ENCODE peak calls at places on chromosomes 7 and 10, in four cellular contexts. E, Q, Y and F are unnamed samples.

GRCh38 chr7:1103009-1103788 is 15.3 kb downstream of the GPER1 start:
- DNase-seq in E (no peak), Q (no peak), Y (no peak), F (peak)

GRCh38 chr10:1378473-1378872 is 322.3 kb downstream of the WDR37 start:
- DNase-seq in Y (no peak), Q (no peak), E (no peak), F (no peak)

GRCh38 chr7:131633342-131633843 is 77.0 kb upstream of the PODXL start:
- DNase-seq in Q (peak), E (peak), Y (no peak), F (no peak)

GRCh38 chr7:90706067-90706716 is 110.1 kb downstream of the CDK14 start:
- DNase-seq in E (no peak), Y (no peak), Q (no peak), F (no peak)

GRCh38 chr10:89653410-89653828 is 8.4 kb upstream of the PANK1 start:
- DNase-seq in E (peak), Y (no peak), Q (no peak), F (peak)

GRCh38 chr10:84138478-84139125 is 707 bp upstream of the GHITM start:
- DNase-seq in Q (peak), Y (peak), E (no peak), F (peak)

GRCh38 chr10:73517166-73517888 is 21.5 kb upstream of the PPP3CB start:
- DNase-seq in E (no peak), Y (no peak), Q (no peak), F (no peak)

GRCh38 chr7:101362334-101363195 is at the start of gene COL26A1:
- DNase-seq in Y (peak), Q (no peak), E (peak), F (peak)

GRCh38 chr10:4980793-4981192 is 17.6 kb downstream of the AKR1C1 start:
- DNase-seq in Y (no peak), E (no peak), Q (no peak), F (no peak)

GRCh38 chr10:4983615-4984216 is 19.9 kb downstream of the AKR1C2 start:
- DNase-seq in Y (no peak), Q (no peak), E (no peak), F (no peak)

GRCh38 chr10:4982764-4983226 is 19.6 kb downstream of the AKR1C1 start:
- DNase-seq in E (no peak), Y (no peak), Q (peak), F (no peak)

GRCh38 chr10:4984223-4984622 is 19.4 kb downstream of the AKR1C2 start:
- DNase-seq in Y (no peak), Q (no peak), E (no peak), F (no peak)

DNA sequence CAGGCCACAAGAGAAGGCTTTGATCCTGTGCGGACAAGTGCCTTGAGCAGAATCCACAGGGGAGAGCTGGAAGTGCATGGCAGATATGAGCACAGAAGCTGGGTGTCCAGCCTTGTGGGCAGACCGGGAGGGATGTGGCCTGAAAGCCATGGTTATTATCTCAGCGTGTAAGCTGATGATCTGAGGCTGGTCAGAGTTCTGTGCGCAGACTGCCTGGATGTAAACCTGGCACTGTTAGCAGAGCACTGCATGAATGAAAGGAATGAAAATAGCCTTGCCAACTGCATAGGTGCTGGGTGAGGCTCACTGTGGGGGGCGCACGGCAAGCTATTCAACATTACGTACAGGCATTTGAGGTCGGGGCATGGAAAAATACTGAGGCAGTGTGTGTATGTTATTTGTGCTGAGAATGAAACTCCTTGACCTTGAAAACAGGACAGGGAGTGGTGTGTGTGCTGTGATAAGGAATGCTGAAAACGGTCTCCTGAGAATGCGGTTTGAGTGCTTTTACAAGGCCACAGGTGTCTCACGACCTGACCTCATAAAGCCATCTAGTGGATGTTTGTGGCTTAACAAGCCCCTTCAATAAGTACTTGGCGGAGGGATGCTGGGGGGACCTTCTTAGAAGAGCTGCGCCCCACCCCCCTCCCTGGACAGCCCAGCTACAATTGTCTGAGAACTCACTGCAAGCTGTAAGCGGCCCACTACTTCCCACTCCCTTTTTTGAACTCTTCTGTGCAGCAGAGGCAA is 18.7 kb downstream of the AKR1C1 start:
- DNase-seq in Y (peak), Q (peak), E (peak), F (peak)
- TF ChIP-seq CTCF in Y (peak), Q (peak), E (peak), F (peak)

GRCh38 chr7:151308791-151309190 is 32.8 kb upstream of the NUB1 start:
- DNase-seq in E (no peak), Q (no peak), Y (no peak), F (no peak)

GRCh38 chr7:151311294-151311864 is 30.2 kb upstream of the NUB1 start:
- DNase-seq in Y (peak), Q (no peak), E (no peak), F (no peak)

GRCh38 chr7:151312356-151312755 is 29.3 kb upstream of the NUB1 start:
- DNase-seq in Y (no peak), E (no peak), Q (no peak), F (no peak)

GRCh38 chr7:151309306-151309705 is 32.3 kb upstream of the NUB1 start:
- DNase-seq in Q (peak), Y (no peak), E (peak), F (no peak)

DNA sequence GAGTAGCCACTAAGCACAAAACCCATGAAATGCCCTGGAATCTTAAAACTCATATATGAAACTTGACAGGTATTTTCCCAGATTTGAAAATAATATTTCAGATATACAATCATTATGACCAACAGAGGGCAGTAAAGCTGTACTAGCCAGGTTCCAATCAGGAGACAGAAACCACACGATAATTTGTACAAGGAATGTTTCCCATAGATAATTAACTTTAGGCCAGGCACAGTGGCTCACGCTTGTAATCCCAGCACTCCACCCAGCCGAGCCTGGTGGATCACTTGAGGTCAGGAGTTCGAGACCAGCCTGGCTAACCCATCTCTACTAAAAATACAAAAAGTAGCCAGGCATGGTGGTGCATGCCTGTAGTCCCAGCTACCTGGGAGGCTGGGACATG is 31.0 kb upstream of the NUB1 start:
- DNase-seq in E (peak), Q (no peak), Y (no peak), F (no peak)
- TF ChIP-seq CTCF in E (peak), Q (peak), Y (peak), F (peak)

DNA sequence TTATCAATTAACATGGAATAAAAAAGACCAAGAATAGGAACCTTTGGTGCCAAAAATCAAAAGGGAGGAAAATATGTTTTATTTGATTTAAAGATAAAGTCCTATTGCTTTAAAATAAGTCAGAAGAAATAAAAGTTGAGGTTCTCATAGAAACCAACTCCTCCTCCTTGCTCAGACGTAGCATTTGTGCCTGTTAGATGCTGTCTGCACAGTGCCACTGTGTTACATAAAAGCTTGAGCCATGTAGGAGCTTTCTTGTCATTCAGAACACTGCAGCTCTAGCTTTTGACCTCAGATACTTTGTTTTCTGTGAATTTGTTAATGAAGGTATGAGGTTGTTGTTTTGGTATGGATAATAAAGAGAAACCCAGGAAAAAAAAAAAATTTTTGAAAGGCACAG is 50.3 kb downstream of the LRRC4 start:
- DNase-seq in Y (no peak), Q (no peak), E (no peak), F (no peak)
- TF ChIP-seq CTCF in Y (no peak), Q (no peak), E (no peak), F (no peak)

GRCh38 chr10:24727811-24728210 is 4.1 kb upstream of the ARHGAP21 start:
- DNase-seq in Q (no peak), Y (peak), E (no peak), F (peak)
- TF ChIP-seq CTCF in Q (no peak), Y (peak), E (peak), F (no peak)

DNA sequence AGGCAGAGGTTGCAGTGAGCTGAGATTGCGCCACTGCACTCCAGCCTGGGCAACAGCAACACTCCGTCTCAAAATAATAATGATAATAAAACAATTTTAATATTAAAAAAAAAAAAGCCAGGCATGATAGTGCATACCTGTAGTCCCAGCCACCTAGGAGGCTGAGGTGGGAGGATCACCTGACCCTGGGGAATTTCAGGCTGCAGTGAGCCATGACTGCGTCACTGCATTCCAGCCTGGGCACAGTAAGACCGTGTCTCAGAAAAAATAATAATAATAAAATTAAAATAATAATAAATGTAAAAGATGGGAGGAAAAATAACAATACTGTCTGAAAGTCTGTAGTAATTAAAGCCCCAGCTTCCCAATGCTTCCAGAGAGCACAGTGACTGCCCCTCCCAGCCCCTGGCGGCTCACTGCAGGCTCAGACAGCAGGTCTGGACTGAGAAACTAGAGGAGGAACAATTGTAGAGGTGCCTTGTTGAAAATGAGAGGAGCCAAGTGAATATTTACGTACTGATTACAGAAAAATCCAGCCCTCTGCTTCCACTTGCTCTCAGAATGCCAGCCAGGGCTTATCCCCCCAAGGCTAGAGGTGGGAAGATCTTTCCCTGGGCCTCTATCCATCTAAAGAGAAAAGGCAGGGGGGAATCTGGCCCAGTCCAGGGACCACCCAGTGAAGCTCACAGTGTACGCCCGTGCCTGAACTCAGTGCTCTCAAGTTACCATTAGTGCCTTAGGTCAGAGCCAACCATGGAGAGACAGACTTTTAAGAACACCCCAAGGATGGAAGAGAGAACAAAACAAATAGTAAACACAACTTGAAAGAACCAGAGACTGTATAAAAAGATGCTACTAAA is 112.8 kb downstream of the PARD3 start:
- DNase-seq in Y (no peak), E (no peak), Q (no peak), F (no peak)
- TF ChIP-seq CTCF in Y (no peak), E (no peak), Q (no peak), F (no peak)